ENCODE peak calls at places on chromosomes 16 and 17, in ten cellular contexts. M is breast epithelium, O is endothelial cell of umbilical vein, C is A549, L is esophagus squamous epithelium, I is vagina, S is GM12878, H is lower leg skin, V is testis, P is thyroid gland. K is an unnamed sample.

GRCh38 chr17:68599873-68600122 is 1.4 kb downstream of the FAM20A start:
- DNase-seq in M (no peak), O (no peak), C (no peak), L (no peak), I (no peak), S (no peak), H (no peak), V (peak; percentile 39), P (no peak), K (no peak)

GRCh38 chr16:88602091-88602490 is 31.9 kb downstream of the ZC3H18 start:
- DNase-seq in M (no peak), O (no peak), C (no peak), L (no peak), I (no peak), S (no peak), H (no peak), V (no peak), P (no peak), K (no peak)

GRCh38 chr17:75749545-75750389 is 15.2 kb downstream of the GALK1 start:
- DNase-seq in M (peak; percentile 91), O (peak; percentile 65), C (peak; percentile 80), L (peak; percentile 48), I (no peak), S (no peak), H (peak; percentile 97), V (peak; percentile 95), P (peak; percentile 85), K (peak; percentile 96)

GRCh38 chr17:75394332-75394918 is 11.1 kb downstream of the GRB2 start:
- DNase-seq in M (no peak), O (no peak), C (peak; percentile 19), L (no peak), I (no peak), S (no peak), H (no peak), V (no peak), P (no peak), K (no peak)

GRCh38 chr16:86631441-86631840 is 53.1 kb downstream of the FOXL1 start:
- DNase-seq in M (no peak), O (no peak), C (peak; percentile 24), L (no peak), I (no peak), S (no peak), H (no peak), V (no peak), P (no peak), K (no peak)

GRCh38 chr16:28873543-28874201 is 4.6 kb upstream of the ATP2A1 start:
- DNase-seq in M (no peak), O (no peak), C (no peak), L (no peak), I (no peak), S (no peak), H (no peak), V (no peak), P (no peak), K (no peak)

GRCh38 chr17:47694018-47694817 is at the start of gene TBKBP1:
- DNase-seq in M (no peak), O (peak; percentile 50), C (peak; percentile 44), L (no peak), I (no peak), S (no peak), H (no peak), V (peak; percentile 70), P (peak; percentile 47), K (peak; percentile 15)

GRCh38 chr17:82524540-82524939 is 5.0 kb downstream of the FOXK2 start:
- DNase-seq in M (no peak), O (no peak), C (no peak), L (no peak), I (no peak), S (no peak), H (no peak), V (no peak), P (peak; percentile 50), K (no peak)

GRCh38 chr16:84581161-84581560 is 36.7 kb downstream of the COTL1 start:
- DNase-seq in M (no peak), O (no peak), C (no peak), L (no peak), I (no peak), S (no peak), H (no peak), V (no peak), P (no peak), K (no peak)

GRCh38 chr16:8194795-8195194 is 395.5 kb downstream of the TMEM114 start:
- DNase-seq in M (no peak), O (no peak), C (peak; percentile 13), L (no peak), I (no peak), S (no peak), H (no peak), V (no peak), P (no peak), K (no peak)

GRCh38 chr16:74505011-74505410 is 83.7 kb upstream of the CLEC18B start:
- DNase-seq in M (no peak), O (no peak), C (no peak), L (no peak), I (no peak), S (no peak), H (no peak), V (no peak), P (no peak), K (no peak)

GRCh38 chr17:67563692-67564228 is 154.0 kb upstream of the NOL11 start:
- DNase-seq in M (no peak), O (no peak), C (no peak), L (no peak), I (no peak), S (no peak), H (no peak), V (no peak), P (no peak), K (no peak)

GRCh38 chr16:25063865-25064264 is 47.7 kb upstream of the LCMT1 start:
- DNase-seq in M (no peak), O (no peak), C (no peak), L (no peak), I (no peak), S (no peak), H (no peak), V (peak; percentile 89), P (no peak), K (no peak)

GRCh38 chr17:64547354-64547753 is 40.6 kb downstream of the CEP95 start:
- DNase-seq in M (no peak), O (no peak), C (no peak), L (no peak), I (no peak), S (no peak), H (no peak), V (no peak), P (no peak), K (no peak)

GRCh38 chr16:88437367-88437964 is 15.6 kb upstream of the ZFPM1 start:
- DNase-seq in M (no peak), O (peak; percentile 17), C (peak; percentile 52), L (no peak), I (no peak), S (no peak), H (no peak), V (peak; percentile 58), P (peak; percentile 49), K (no peak)

GRCh38 chr17:61158372-61158771 is 241.3 kb upstream of the TBX2 start:
- DNase-seq in M (no peak), O (no peak), C (peak; percentile 16), L (no peak), I (no peak), S (no peak), H (no peak), V (no peak), P (no peak), K (no peak)

GRCh38 chr17:10757067-10757466 is 27.2 kb upstream of the TMEM220 start:
- DNase-seq in M (peak; percentile 84), O (no peak), C (peak; percentile 39), L (no peak), I (no peak), S (no peak), H (no peak), V (no peak), P (no peak), K (no peak)

GRCh38 chr16:75068632-75069031 is 47.9 kb downstream of the LDHD start:
- DNase-seq in M (no peak), O (no peak), C (no peak), L (no peak), I (no peak), S (no peak), H (no peak), V (no peak), P (no peak), K (no peak)

GRCh38 chr16:4702466-4702808 is 9.1 kb downstream of the NUDT16L1 start:
- DNase-seq in M (no peak), O (no peak), C (no peak), L (no peak), I (no peak), S (no peak), H (no peak), V (no peak), P (no peak), K (no peak)
- H3K4me3 ChIP-seq in M (no peak overlapping the region), O (no peak overlapping the region), C (no peak overlapping the region), L (no peak overlapping the region), I (no peak overlapping the region), S (no peak overlapping the region), H (no peak overlapping the region), V (no peak overlapping the region), P (no peak overlapping the region), K (no peak overlapping the region)

DNA sequence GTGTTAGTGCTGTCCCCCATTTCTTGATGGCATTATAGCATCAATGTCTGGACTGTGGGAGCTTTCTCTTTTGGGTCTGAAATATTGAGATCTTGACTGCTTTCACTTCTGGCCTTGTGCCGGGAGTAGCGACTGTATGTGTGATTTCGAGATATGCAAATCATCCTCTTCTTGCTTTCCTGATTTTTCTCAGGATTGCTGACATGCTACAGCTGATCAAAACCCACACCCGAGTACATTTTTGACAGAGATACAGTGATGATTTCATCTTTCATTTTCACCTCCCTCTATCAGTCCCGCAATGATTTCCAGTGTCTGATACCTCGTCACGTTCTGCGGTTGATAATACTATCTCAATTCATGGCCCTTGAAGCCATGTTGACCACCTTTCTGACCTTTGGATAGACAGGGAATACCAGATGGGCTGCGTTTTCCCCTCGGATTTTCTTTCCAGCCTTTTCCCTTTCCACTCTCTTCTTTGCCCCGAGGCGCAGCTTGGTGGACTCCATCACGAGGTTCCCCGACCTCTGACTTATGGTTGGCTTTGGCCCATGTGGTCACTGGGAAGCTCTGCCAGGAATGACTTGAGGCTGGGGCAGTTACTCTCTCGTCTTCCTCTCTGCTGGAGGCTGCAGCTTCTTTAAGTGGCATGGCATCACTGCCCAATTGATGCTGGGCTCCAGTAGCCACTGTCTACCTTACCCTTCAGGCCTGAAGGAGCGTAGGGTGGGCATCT is 184.4 kb downstream of the SNX29 start:
- DNase-seq in M (no peak), O (no peak), C (no peak), L (no peak), I (no peak), S (peak; percentile 28), H (no peak), V (no peak), P (no peak), K (no peak)
- TF ChIP-seq POLR2A in M (no peak), O (no peak), C (no peak), L (no peak), I (no peak), S (no peak), H (no peak), V (no peak), P (no peak), K (no peak)

GRCh38 chr16:11239644-11240632 is 16.1 kb downstream of the SOCS1 start:
- DNase-seq in M (no peak), O (no peak), C (no peak), L (no peak), I (no peak), S (no peak), H (no peak), V (no peak), P (no peak), K (no peak)
- H3K4me3 ChIP-seq in M (no peak overlapping the region), O (no peak overlapping the region), C (no peak overlapping the region), L (no peak overlapping the region), I (no peak overlapping the region), S (no peak overlapping the region), H (peak overlapping the region; percentile 12), V (no peak overlapping the region), P (no peak overlapping the region), K (no peak overlapping the region)

GRCh38 chr17:21042434-21043295 is at the start of gene USP22:
- DNase-seq in M (no peak), O (no peak), C (no peak), L (no peak), I (no peak), S (no peak), H (no peak), V (no peak), P (no peak), K (no peak)
- TF ChIP-seq POLR2A in M (no peak), O (peak; percentile 78), C (peak; percentile 79), L (peak; percentile 91), I (no peak), S (peak; percentile 81), H (no peak), V (peak; percentile 73), P (peak; percentile 87), K (peak; percentile 97)

K was measured in tibial nerve.